ENCODE peak calls at places on chromosomes 5 and 9, in six cellular contexts. E, S, H, A, Q and N are unnamed samples.

GRCh38 chr9:105064248-105065118 is 136.5 kb upstream of the ABCA1 start:
- DNase-seq in A (peak), S (peak), H (peak), E (no peak), Q (peak), N (peak)

GRCh38 chr9:88818495-88819201 is 172.6 kb upstream of the S1PR3 start:
- DNase-seq in A (peak), H (peak), E (no peak), Q (no peak), S (no peak), N (no peak)

GRCh38 chr5:132426525-132427138 is 57.1 kb downstream of the SLC22A5 start:
- DNase-seq in A (peak), S (peak), Q (peak), E (no peak), H (peak), N (no peak)

GRCh38 chr5:76403963-76404693 is 1.0 kb downstream of the IQGAP2 start:
- DNase-seq in Q (peak), E (peak), A (no peak), S (no peak), H (no peak), N (no peak)

GRCh38 chr5:86917117-86917579 is 299.4 kb downstream of the COX7C start:
- DNase-seq in S (peak), Q (no peak), H (peak), E (no peak), A (peak), N (peak)

GRCh38 chr5:69156456-69156855 is 10.5 kb upstream of the CCNB1 start:
- DNase-seq in S (no peak), A (no peak), E (no peak), H (no peak), Q (no peak), N (no peak)

GRCh38 chr5:79582186-79582585 is 30.1 kb upstream of the TENT2 start:
- DNase-seq in A (no peak), S (no peak), Q (no peak), E (no peak), H (no peak), N (no peak)

GRCh38 chr5:137440800-137441199 is 58.3 kb downstream of the SPOCK1 start:
- DNase-seq in S (no peak), H (no peak), Q (no peak), E (no peak), A (no peak), N (no peak)

GRCh38 chr9:74846771-74847170 is 41.0 kb downstream of the TRPM6 start:
- DNase-seq in S (no peak), A (no peak), Q (no peak), H (no peak), E (no peak), N (no peak)

GRCh38 chr5:141095263-141095641 is 837 bp downstream of the PCDHB2 start:
- DNase-seq in Q (no peak), E (no peak), A (no peak), H (no peak), S (no peak), N (no peak)

GRCh38 chr5:53419247-53419646 is 61.2 kb upstream of the FST start:
- DNase-seq in A (peak), S (peak), Q (no peak), H (peak), E (no peak), N (no peak)

GRCh38 chr5:1007221-1007680 is 1.4 kb upstream of the NKD2 start:
- DNase-seq in S (no peak), Q (no peak), E (no peak), A (no peak), H (no peak), N (no peak)

GRCh38 chr9:87149794-87150193 is 202.5 kb upstream of the GAS1 start:
- DNase-seq in Q (no peak), H (no peak), S (peak), A (no peak), E (no peak), N (no peak)

GRCh38 chr9:114275246-114275994 is 47.5 kb upstream of the ORM1 start:
- DNase-seq in E (no peak), Q (no peak), S (no peak), A (no peak), H (peak), N (no peak)

GRCh38 chr9:124054671-124055212 is 43.2 kb downstream of the LHX2 start:
- DNase-seq in S (no peak), H (peak), Q (no peak), A (peak), E (no peak), N (no peak)

GRCh38 chr5:9922719-9923118 is 292.6 kb upstream of the TAS2R1 start:
- DNase-seq in A (no peak), H (no peak), S (no peak), E (no peak), Q (no peak), N (no peak)

GRCh38 chr5:158958048-158958994 is 141.4 kb downstream of the EBF1 start:
- DNase-seq in H (no peak), E (peak), S (no peak), A (no peak), Q (no peak), N (no peak)

GRCh38 chr5:95283761-95284511 is 958 bp downstream of the MCTP1 start:
- DNase-seq in Q (peak), H (no peak), A (peak), E (no peak), S (no peak), N (peak)

GRCh38 chr9:68708513-68708912 is 3.5 kb downstream of the PIP5K1B start:
- DNase-seq in Q (no peak), E (no peak), S (no peak), H (no peak), A (no peak), N (no peak)

GRCh38 chr5:138726848-138727247 is 26.4 kb upstream of the CTNNA1 start:
- DNase-seq in Q (no peak), S (no peak), A (no peak), E (no peak), H (no peak), N (no peak)

GRCh38 chr9:9847750-9848149 is 765.1 kb downstream of the PTPRD start:
- DNase-seq in S (no peak), A (no peak), E (no peak), H (no peak), Q (no peak), N (no peak)

GRCh38 chr9:133788819-133789733 is 50.9 kb upstream of the SARDH start:
- DNase-seq in A (no peak), Q (no peak), H (no peak), E (no peak), S (no peak), N (no peak)

GRCh38 chr9:90099262-90099982 is 494.6 kb downstream of the GADD45G start:
- DNase-seq in A (peak), H (peak), Q (peak), S (no peak), E (no peak), N (no peak)

GRCh38 chr5:26791433-26791832 is 247.0 kb downstream of the CDH9 start:
- DNase-seq in E (no peak), S (no peak), A (no peak), Q (no peak), H (no peak), N (no peak)

GRCh38 chr5:37723147-37723961 is 116.5 kb downstream of the GDNF start:
- DNase-seq in Q (peak), E (no peak), A (peak), S (no peak), H (no peak), N (peak)

GRCh38 chr9:122091682-122092592 is 1.2 kb downstream of the TTLL11 start:
- DNase-seq in H (no peak), E (no peak), A (no peak), Q (no peak), S (no peak), N (no peak)

GRCh38 chr9:69202556-69202955 is 28.5 kb downstream of the TJP2 start:
- DNase-seq in E (no peak), S (no peak), Q (no peak), H (no peak), A (no peak), N (no peak)

GRCh38 chr9:104557179-104557634 is 11.8 kb upstream of the OR13C8 start:
- DNase-seq in Q (no peak), S (no peak), H (no peak), A (no peak), E (no peak), N (no peak)

GRCh38 chr5:120405923-120406322 is 58.2 kb upstream of the PRR16 start:
- DNase-seq in Q (no peak), H (peak), A (peak), E (no peak), S (no peak), N (no peak)

GRCh38 chr5:172185096-172185461 is 2.9 kb downstream of the STK10 start:
- DNase-seq in E (no peak), S (no peak), Q (no peak), H (no peak), A (no peak), N (no peak)

GRCh38 chr5:174581483-174581882 is 142.9 kb upstream of the MSX2 start:
- DNase-seq in S (no peak), Q (peak), E (no peak), A (peak), H (no peak), N (peak)

GRCh38 chr9:71249729-71250317 is 128.4 kb upstream of the TRPM3 start:
- DNase-seq in A (peak), Q (peak), S (peak), H (peak), E (no peak), N (peak)

GRCh38 chr9:111752455-111752854 is 42.3 kb downstream of the SHOC1 start:
- DNase-seq in Q (no peak), E (no peak), H (peak), A (peak), S (no peak), N (no peak)

GRCh38 chr9:136147890-136148714 is 29.4 kb upstream of the TMEM250 start:
- DNase-seq in H (no peak), Q (no peak), S (no peak), E (no peak), A (no peak), N (peak)

GRCh38 chr5:74239268-74239667 is 401.3 kb downstream of the ENC1 start:
- DNase-seq in H (no peak), A (no peak), E (no peak), Q (no peak), S (no peak), N (no peak)

GRCh38 chr5:36491860-36492259 is 114.5 kb upstream of the SLC1A3 start:
- DNase-seq in S (no peak), Q (no peak), H (no peak), E (no peak), A (no peak), N (no peak)

GRCh38 chr9:33903157-33903780 is 86.3 kb downstream of the UBE2R2 start:
- DNase-seq in A (peak), H (peak), S (no peak), E (no peak), Q (no peak), N (no peak)

GRCh38 chr5:154444559-154445421 is 1.0 kb upstream of the SAP30L start:
- DNase-seq in E (no peak), A (no peak), Q (no peak), S (no peak), H (no peak), N (peak)

GRCh38 chr5:170315154-170315553 is 17.6 kb upstream of the LCP2 start:
- DNase-seq in H (peak), S (no peak), E (no peak), Q (peak), A (peak), N (peak)

GRCh38 chr9:16719921-16720320 is 150.5 kb downstream of the BNC2 start:
- DNase-seq in E (no peak), A (no peak), H (no peak), Q (no peak), S (no peak), N (no peak)

GRCh38 chr9:94681508-94681907 is 42.2 kb upstream of the FBP1 start:
- DNase-seq in Q (peak), H (peak), E (peak), A (peak), S (no peak), N (peak)
- TF ChIP-seq CTCF in Q (peak), H (peak), E (peak), A (peak), S (peak), N (peak)

GRCh38 chr5:167358868-167359492 is 932.5 kb upstream of the WWC1 start:
- DNase-seq in Q (no peak), S (no peak), A (no peak), E (no peak), H (no peak), N (no peak)

GRCh38 chr5:167361841-167362240 is 929.6 kb upstream of the WWC1 start:
- DNase-seq in E (no peak), S (no peak), H (no peak), Q (no peak), A (no peak), N (no peak)

DNA sequence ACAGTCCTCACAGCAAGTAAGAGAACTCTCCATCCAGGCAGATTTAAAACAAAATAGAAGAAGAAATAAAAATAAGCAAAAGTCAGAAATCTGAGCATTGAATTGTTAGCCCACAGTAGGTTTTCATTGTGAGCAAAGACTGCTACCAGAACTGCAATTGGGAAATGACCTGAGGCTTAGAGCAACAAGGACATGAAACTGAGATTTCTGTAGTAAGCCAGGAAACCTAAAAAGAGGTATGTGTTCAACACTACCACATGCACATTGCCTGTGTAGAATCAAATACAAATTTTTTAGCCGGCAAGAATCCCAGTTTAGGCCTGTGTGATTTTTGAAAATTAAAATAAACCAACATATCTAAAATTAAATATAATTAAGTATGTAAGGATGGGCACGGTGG is 928.4 kb upstream of the WWC1 start:
- DNase-seq in H (no peak), A (no peak), E (no peak), Q (no peak), S (no peak), N (no peak)
- TF ChIP-seq CTCF in H (no peak), A (no peak), E (no peak), Q (no peak), S (no peak), N (no peak)

GRCh38 chr5:7597058-7597457 is 201.1 kb downstream of the ADCY2 start:
- DNase-seq in H (no peak), A (no peak), S (no peak), E (no peak), Q (no peak), N (no peak)

GRCh38 chr5:7589800-7590199 is 193.9 kb downstream of the ADCY2 start:
- DNase-seq in Q (no peak), A (no peak), S (no peak), E (no peak), H (no peak), N (no peak)

GRCh38 chr5:7592910-7593309 is 197.0 kb downstream of the ADCY2 start:
- DNase-seq in A (no peak), H (no peak), S (no peak), E (no peak), Q (peak), N (peak)
- TF ChIP-seq CTCF in A (no peak), H (no peak), S (peak), E (peak), Q (no peak), N (peak)

GRCh38 chr5:8585230-8586018 is 716.5 kb downstream of the MTRR start:
- DNase-seq in A (no peak), S (no peak), E (no peak), Q (no peak), H (no peak), N (no peak)
- TF ChIP-seq CTCF in A (no peak), S (peak), E (peak), Q (no peak), H (peak), N (peak)

DNA sequence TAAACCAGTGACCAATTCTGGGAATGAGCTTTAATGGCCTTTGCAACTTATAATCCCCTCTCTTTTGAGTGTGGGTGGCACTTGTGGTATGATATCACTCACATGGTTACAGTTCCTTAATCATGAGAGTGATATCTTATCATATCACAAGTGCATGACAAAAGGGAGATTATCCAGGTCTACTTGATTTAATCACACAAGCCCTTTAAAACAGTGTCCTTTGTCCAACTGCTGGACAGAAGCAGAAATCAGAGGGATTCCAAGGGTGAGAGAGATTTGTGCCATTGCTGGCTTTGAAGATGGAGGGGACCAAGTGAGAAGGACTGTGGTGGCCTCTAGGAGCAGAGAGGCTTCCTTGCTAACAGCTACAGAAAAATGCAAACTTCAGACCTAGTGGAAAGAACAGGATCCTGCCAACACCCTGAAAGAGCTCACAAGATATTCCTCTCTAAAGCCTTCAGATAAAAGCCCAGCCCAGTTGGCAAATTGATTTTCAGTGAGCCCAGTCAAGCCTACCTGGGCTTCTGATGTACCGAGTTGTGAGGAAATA is 279.0 kb upstream of the TLE4 start:
- DNase-seq in A (no peak), E (no peak), H (no peak), S (no peak), Q (no peak), N (no peak)
- TF ChIP-seq CTCF in A (no peak), E (no peak), H (no peak), S (no peak), Q (no peak), N (no peak)

GRCh38 chr5:110496276-110496675 is 230.2 kb downstream of the TMEM232 start:
- DNase-seq in A (no peak), Q (no peak), S (no peak), H (peak), E (no peak), N (no peak)
- TF ChIP-seq CTCF in A (no peak), Q (no peak), S (no peak), H (no peak), E (no peak), N (no peak)